ENCODE peak calls at places on chromosomes 5 and 9, in four cellular contexts. O is tibial nerve, B is IMR-90, L is aorta. W is an unnamed sample.

GRCh38 chr9:70924380-70924779 is 197.0 kb downstream of the TRPM3 start:
- DNase-seq in O (no peak), B (peak; percentile 65), L (no peak), W (no peak)

GRCh38 chr9:82148849-82149544 is 160.4 kb downstream of the SPATA31D1 start:
- DNase-seq in O (no peak), B (peak; percentile 89), L (no peak), W (no peak)

GRCh38 chr9:130837644-130838043 is 2.6 kb downstream of the ABL1 start:
- DNase-seq in O (no peak), B (no peak), L (no peak), W (no peak)

GRCh38 chr5:13831236-13831810 is 113.2 kb downstream of the DNAH5 start:
- DNase-seq in O (no peak), B (peak; percentile 71), L (no peak), W (no peak)

GRCh38 chr9:107394264-107394663 is 95.3 kb downstream of the KLF4 start:
- DNase-seq in O (peak; percentile 31), B (no peak), L (no peak), W (no peak)

GRCh38 chr9:34603610-34604231 is 8.2 kb downstream of the RPP25L start:
- DNase-seq in O (peak; percentile 78), B (peak; percentile 63), L (peak; percentile 94), W (peak; percentile 58)

GRCh38 chr9:129197978-129198736 is 20.1 kb upstream of the IER5L start:
- DNase-seq in O (peak; percentile 62), B (peak; percentile 63), L (peak; percentile 83), W (peak; percentile 15)

GRCh38 chr5:167245871-167246270 is 1045.6 kb upstream of the WWC1 start:
- DNase-seq in O (no peak), B (no peak), L (no peak), W (no peak)

GRCh38 chr5:37926732-37927131 is 86.9 kb upstream of the GDNF start:
- DNase-seq in O (no peak), B (peak; percentile 16), L (no peak), W (no peak)

GRCh38 chr5:84535281-84535680 is 150.6 kb upstream of the EDIL3 start:
- DNase-seq in O (no peak), B (peak; percentile 65), L (no peak), W (no peak)

GRCh38 chr9:33320568-33321261 is 30.4 kb downstream of the NFX1 start:
- DNase-seq in O (no peak), B (peak; percentile 98), L (no peak), W (no peak)

DNA sequence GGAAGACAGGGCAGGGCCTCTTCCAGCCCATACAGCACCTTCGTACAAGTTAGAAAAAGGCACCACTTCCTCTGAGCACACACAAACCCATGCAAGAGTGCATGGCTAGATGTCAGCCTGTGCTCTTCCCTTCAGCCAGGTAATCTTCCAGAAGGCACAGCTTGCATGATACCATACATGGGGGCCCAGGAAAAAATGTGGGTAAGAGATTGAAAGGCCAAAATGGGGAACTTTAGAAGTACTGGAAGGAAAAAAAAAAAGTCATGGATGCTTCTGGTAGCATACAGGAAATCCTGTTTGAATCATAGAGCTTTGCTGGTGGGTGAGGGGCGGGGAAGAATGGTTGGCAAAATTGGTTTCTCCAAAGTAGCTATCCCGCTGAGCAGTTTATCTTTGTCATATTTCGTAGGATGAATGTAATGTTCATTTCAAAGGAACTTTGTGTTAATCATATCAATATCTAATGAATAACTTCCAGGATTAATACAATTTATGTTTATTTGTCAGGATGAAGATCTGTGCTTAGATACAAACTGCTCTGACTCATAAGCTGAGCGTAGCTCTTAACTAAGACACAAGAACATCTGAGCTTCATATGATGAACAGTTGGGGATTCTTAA is 78.2 kb upstream of the MAP3K1 start:
- DNase-seq in O (no peak), B (peak; percentile 75), L (no peak), W (no peak)
- H3K27ac ChIP-seq in O (no peak overlapping the region), B (no peak overlapping the region), L (no peak overlapping the region), W (no peak overlapping the region)

GRCh38 chr5:67681703-67682102 is 485.1 kb upstream of the CD180 start:
- DNase-seq in O (no peak), B (no peak), L (no peak), W (no peak)
- H3K27ac ChIP-seq in O (no peak overlapping the region), B (no peak overlapping the region), L (no peak overlapping the region), W (no peak overlapping the region)

GRCh38 chr5:175257847-175258194 is 186.2 kb downstream of the DRD1 start:
- DNase-seq in O (no peak), B (no peak), L (no peak), W (no peak)

GRCh38 chr5:175253597-175253996 is 190.4 kb downstream of the DRD1 start:
- DNase-seq in O (no peak), B (peak; percentile 41), L (no peak), W (no peak)

GRCh38 chr5:175257128-175257846 is 186.7 kb downstream of the DRD1 start:
- DNase-seq in O (no peak), B (no peak), L (no peak), W (no peak)

GRCh38 chr5:175252234-175252805 is 191.7 kb downstream of the DRD1 start:
- DNase-seq in O (no peak), B (peak; percentile 20), L (no peak), W (no peak)

GRCh38 chr5:175254155-175254554 is 189.8 kb downstream of the DRD1 start:
- DNase-seq in O (no peak), B (peak; percentile 42), L (no peak), W (no peak)
- H3K27ac ChIP-seq in O (no peak overlapping the region), B (no peak overlapping the region), L (no peak overlapping the region), W (peak overlapping the region; percentile 84)

GRCh38 chr9:72509053-72509452 is 12.4 kb upstream of the TMC1 start:
- DNase-seq in O (no peak), B (peak; percentile 74), L (no peak), W (no peak)
- H3K27ac ChIP-seq in O (no peak overlapping the region), B (no peak overlapping the region), L (no peak overlapping the region), W (peak overlapping the region; percentile 24)

W was measured in caudate nucleus.